ENCODE peak calls at places on chromosome 18, in seven cellular contexts. G is germinal center; M is activated CD4-positive, alpha-beta T cell treated with anti-CD3 and anti-CD28 coated beads for 24 hours; V is T47D; D is cardiac muscle cell; J is skeletal muscle cell; I is frontal cortex. F is an unnamed sample.

GRCh38 chr18:32470136-32470712 is 458 bp downstream of the GAREM1 start:
- DNase-seq in D (peak; percentile 48), J (no peak), V (peak; percentile 19), G (peak; percentile 8), I (no peak), M (no peak), F (no peak)

GRCh38 chr18:38460657-38461056 is 895.1 kb upstream of the CELF4 start:
- DNase-seq in D (no peak), G (no peak), I (no peak), J (no peak), V (no peak), M (no peak), F (no peak)

GRCh38 chr18:59631583-59632181 is 65.5 kb downstream of the CCBE1 start:
- DNase-seq in M (no peak), J (no peak), V (peak; percentile 27), G (peak; percentile 7), D (peak; percentile 68), I (no peak), F (no peak)

GRCh38 chr18:47709556-47709955 is 220.9 kb downstream of the SMAD2 start:
- DNase-seq in D (no peak), J (no peak), M (no peak), G (no peak), I (no peak), V (no peak), F (no peak)

GRCh38 chr18:47184419-47185050 is 8.4 kb upstream of the IER3IP1 start:
- DNase-seq in J (peak; percentile 21), I (no peak), G (no peak), D (peak; percentile 58), V (peak; percentile 41), M (no peak), F (no peak)

GRCh38 chr18:13539843-13540535 is 186.4 kb downstream of the FAM210A start:
- DNase-seq in M (no peak), I (no peak), D (no peak), J (no peak), V (peak; percentile 72), G (no peak), F (no peak)

GRCh38 chr18:12409466-12409865 is 1.7 kb downstream of the PRELID3A start:
- DNase-seq in V (no peak), D (no peak), I (no peak), M (no peak), J (no peak), G (no peak), F (no peak)

GRCh38 chr18:77517901-77518300 is 268.3 kb downstream of the GALR1 start:
- DNase-seq in G (no peak), D (no peak), I (no peak), V (no peak), J (no peak), M (no peak), F (no peak)

GRCh38 chr18:34115409-34116081 is 109.2 kb downstream of the NOL4 start:
- DNase-seq in M (no peak), J (no peak), D (peak; percentile 6), I (no peak), G (no peak), V (no peak), F (no peak)

GRCh38 chr18:31954349-31954748 is 11.4 kb upstream of the TRAPPC8 start:
- DNase-seq in J (peak; percentile 46), D (peak; percentile 44), G (no peak), I (no peak), M (no peak), V (no peak), F (no peak)

GRCh38 chr18:46482831-46483230 is 174.2 kb downstream of the LOXHD1 start:
- DNase-seq in D (no peak), I (no peak), V (no peak), J (no peak), G (no peak), M (no peak), F (no peak)

GRCh38 chr18:51614033-51614432 is 416.6 kb upstream of the MEX3C start:
- DNase-seq in D (peak; percentile 95), M (no peak), I (no peak), V (no peak), G (no peak), J (no peak), F (no peak)

GRCh38 chr18:3538954-3539617 is 89.1 kb downstream of the TGIF1 start:
- DNase-seq in M (no peak), V (peak; percentile 20), I (no peak), G (no peak), D (no peak), J (no peak), F (no peak)

GRCh38 chr18:23357992-23358594 is 95.0 kb upstream of the RIOK3 start:
- DNase-seq in G (no peak), J (no peak), I (no peak), D (peak; percentile 85), M (no peak), V (no peak), F (no peak)

GRCh38 chr18:48215876-48216638 is 193.1 kb downstream of the ZBTB7C start:
- DNase-seq in G (no peak), V (peak; percentile 66), I (no peak), J (no peak), M (no peak), D (no peak), F (no peak)

GRCh38 chr18:332721-333513 is 65.1 kb upstream of the THOC1 start:
- DNase-seq in I (no peak), G (no peak), V (no peak), D (peak; percentile 41), M (no peak), J (no peak), F (no peak)

GRCh38 chr18:74064510-74064909 is 83.1 kb downstream of the FBXO15 start:
- DNase-seq in I (no peak), M (no peak), V (no peak), J (no peak), G (no peak), D (no peak), F (peak; percentile 11)

GRCh38 chr18:11868230-11868629 is 17.0 kb downstream of the CHMP1B start:
- DNase-seq in J (no peak), I (no peak), M (no peak), G (peak; percentile 35), D (no peak), V (no peak), F (no peak)

GRCh38 chr18:3852321-3852720 is 402.3 kb downstream of the TGIF1 start:
- DNase-seq in V (peak; percentile 7), G (no peak), M (no peak), J (no peak), D (no peak), I (no peak), F (no peak)

GRCh38 chr18:4586729-4587128 is 131.6 kb upstream of the DLGAP1 start:
- DNase-seq in M (no peak), J (no peak), G (no peak), D (no peak), I (no peak), V (no peak), F (no peak)

GRCh38 chr18:57806891-57807280 is 3.8 kb upstream of the ATP8B1 start:
- DNase-seq in M (no peak), G (no peak), V (no peak), J (no peak), D (peak; percentile 40), I (no peak), F (no peak)

GRCh38 chr18:23810396-23810795 is 121.1 kb downstream of the LAMA3 start:
- DNase-seq in J (no peak), I (no peak), D (no peak), G (no peak), M (no peak), V (no peak), F (peak; percentile 14)

GRCh38 chr18:63258749-63259580 is 60.6 kb downstream of the BCL2 start:
- DNase-seq in D (no peak), V (peak; percentile 16), J (no peak), G (no peak), M (no peak), I (no peak), F (no peak)

GRCh38 chr18:68676913-68677312 is 38.0 kb downstream of the TMX3 start:
- DNase-seq in D (peak; percentile 49), M (no peak), G (no peak), J (no peak), I (no peak), V (no peak), F (no peak)

GRCh38 chr18:617970-618504 is 21.2 kb downstream of the CLUL1 start:
- DNase-seq in D (no peak), V (no peak), G (no peak), M (no peak), J (no peak), I (no peak), F (no peak)

GRCh38 chr18:12863687-12864086 is 20.4 kb downstream of the PTPN2 start:
- DNase-seq in I (no peak), V (no peak), D (peak; percentile 10), G (no peak), J (no peak), M (no peak), F (no peak)

GRCh38 chr18:41395695-41396094 is 559.3 kb upstream of the PIK3C3 start:
- DNase-seq in V (no peak), J (no peak), I (no peak), G (no peak), M (no peak), D (peak; percentile 22), F (no peak)

F was measured in stimulated activated naive CD4-positive, alpha-beta T cell.